ENCODE peak calls at places on chromosomes 7 and 10, in nine cellular contexts. X, G, N, S, H, V, U, L and R are unnamed samples.

GRCh38 chr7:148242271-148242801 is 348.2 kb upstream of the C7orf33 start:
- DNase-seq in X (peak), G (peak), N (peak), S (peak), H (peak), V (peak), U (peak), L (peak), R (peak)

GRCh38 chr10:76581685-76582084 is 1055.9 kb downstream of the KCNMA1 start:
- DNase-seq in X (no peak), G (peak), N (no peak), S (no peak), H (no peak), V (peak), U (no peak), L (no peak), R (no peak)

GRCh38 chr7:48280100-48280499 is 108.8 kb downstream of the ABCA13 start:
- DNase-seq in X (no peak), G (peak), N (no peak), S (peak), H (peak), V (no peak), U (peak), L (no peak), R (no peak)

GRCh38 chr7:16929146-16929762 is 47.5 kb upstream of the AGR3 start:
- DNase-seq in X (peak), G (no peak), N (no peak), S (no peak), H (no peak), V (no peak), U (no peak), L (peak), R (no peak)

GRCh38 chr10:83075395-83076072 is 1063.8 kb upstream of the GHITM start:
- DNase-seq in X (no peak), G (no peak), N (no peak), S (no peak), H (no peak), V (peak), U (peak), L (no peak), R (no peak)

GRCh38 chr7:4043988-4044387 is 638.1 kb upstream of the FOXK1 start:
- DNase-seq in X (no peak), G (no peak), N (no peak), S (no peak), H (no peak), V (no peak), U (no peak), L (no peak), R (no peak)

GRCh38 chr7:142557971-142558582 is 191.2 kb upstream of the PRSS1 start:
- DNase-seq in X (peak), G (peak), N (peak), S (peak), H (peak), V (peak), U (peak), L (peak), R (no peak)

GRCh38 chr7:30274641-30275040 is 9.8 kb upstream of the ZNRF2 start:
- DNase-seq in X (no peak), G (no peak), N (no peak), S (no peak), H (no peak), V (no peak), U (no peak), L (no peak), R (no peak)

GRCh38 chr10:80684217-80684616 is 146.5 kb downstream of the SH2D4B start:
- DNase-seq in X (peak), G (no peak), N (no peak), S (peak), H (no peak), V (no peak), U (no peak), L (peak), R (no peak)

GRCh38 chr10:22002531-22003110 is 909 bp downstream of the DNAJC1 start:
- DNase-seq in X (peak), G (peak), N (no peak), S (peak), H (peak), V (no peak), U (peak), L (peak), R (no peak)

GRCh38 chr10:47325303-47326291 is 3.3 kb downstream of the GDF2 start:
- DNase-seq in X (no peak), G (no peak), N (no peak), S (no peak), H (no peak), V (no peak), U (no peak), L (no peak), R (no peak)

GRCh38 chr7:72235351-72235750 is 176.8 kb downstream of the CALN1 start:
- DNase-seq in X (no peak), G (no peak), N (no peak), S (no peak), H (no peak), V (no peak), U (no peak), L (no peak), R (no peak)

GRCh38 chr10:1284076-1284475 is 227.9 kb downstream of the WDR37 start:
- DNase-seq in X (no peak), G (no peak), N (no peak), S (no peak), H (no peak), V (no peak), U (no peak), L (no peak), R (no peak)

GRCh38 chr10:43160919-43161251 is 22.6 kb downstream of the CSGALNACT2 start:
- DNase-seq in X (no peak), G (no peak), N (no peak), S (no peak), H (no peak), V (no peak), U (no peak), L (no peak), R (no peak)

GRCh38 chr7:123622660-123623386 is 21.2 kb downstream of the ASB15 start:
- DNase-seq in X (no peak), G (peak), N (no peak), S (no peak), H (no peak), V (peak), U (no peak), L (no peak), R (no peak)

GRCh38 chr10:111076682-111077661 is at the start of gene ADRA2A:
- DNase-seq in X (peak), G (peak), N (peak), S (no peak), H (peak), V (peak), U (peak), L (peak), R (no peak)

GRCh38 chr10:50993817-50994251 is 80.5 kb upstream of the PRKG1 start:
- DNase-seq in X (no peak), G (peak), N (no peak), S (peak), H (peak), V (no peak), U (no peak), L (no peak), R (no peak)

GRCh38 chr7:74092321-74092963 is 8.8 kb downstream of the LIMK1 start:
- DNase-seq in X (no peak), G (no peak), N (peak), S (no peak), H (no peak), V (no peak), U (no peak), L (no peak), R (no peak)

GRCh38 chr7:82507365-82507975 is 63.9 kb upstream of the CACNA2D1 start:
- DNase-seq in X (no peak), G (no peak), N (no peak), S (no peak), H (peak), V (no peak), U (no peak), L (no peak), R (no peak)

GRCh38 chr7:150621376-150621775 is 10.8 kb downstream of the GIMAP6 start:
- DNase-seq in X (no peak), G (no peak), N (no peak), S (no peak), H (no peak), V (no peak), U (no peak), L (no peak), R (no peak)

GRCh38 chr7:74482629-74483401 is 29.1 kb downstream of the GTF2IRD1 start:
- DNase-seq in X (peak), G (peak), N (no peak), S (peak), H (peak), V (no peak), U (peak), L (no peak), R (peak)

GRCh38 chr10:110387983-110388681 is 83.4 kb upstream of the SMNDC1 start:
- DNase-seq in X (no peak), G (no peak), N (no peak), S (peak), H (no peak), V (no peak), U (no peak), L (no peak), R (no peak)

GRCh38 chr7:55552320-55553086 is 19.8 kb downstream of the VOPP1 start:
- DNase-seq in X (no peak), G (no peak), N (no peak), S (no peak), H (no peak), V (no peak), U (peak), L (no peak), R (no peak)

GRCh38 chr10:31836569-31837406 is 91.8 kb downstream of the ARHGAP12 start:
- DNase-seq in X (peak), G (peak), N (no peak), S (peak), H (peak), V (no peak), U (peak), L (peak), R (no peak)

GRCh38 chr10:62234284-62234605 is 34.4 kb downstream of the RTKN2 start:
- DNase-seq in X (no peak), G (no peak), N (no peak), S (no peak), H (no peak), V (no peak), U (no peak), L (no peak), R (no peak)

GRCh38 chr7:151607464-151607867 is 87.8 kb upstream of the RHEB start:
- DNase-seq in X (peak), G (no peak), N (no peak), S (no peak), H (no peak), V (no peak), U (no peak), L (no peak), R (no peak)

GRCh38 chr7:20958474-20958873 is 171.8 kb upstream of the SP8 start:
- DNase-seq in X (no peak), G (no peak), N (no peak), S (no peak), H (no peak), V (no peak), U (no peak), L (no peak), R (no peak)

GRCh38 chr7:39527951-39528350 is 38.3 kb upstream of the YAE1 start:
- DNase-seq in X (no peak), G (no peak), N (no peak), S (no peak), H (no peak), V (no peak), U (no peak), L (no peak), R (no peak)

GRCh38 chr7:157009170-157009777 is 1.2 kb downstream of the MNX1 start:
- DNase-seq in X (no peak), G (no peak), N (no peak), S (no peak), H (no peak), V (peak), U (no peak), L (peak), R (no peak)

GRCh38 chr10:93386496-93387369 is 95.4 kb downstream of the MYOF start:
- DNase-seq in X (peak), G (peak), N (no peak), S (peak), H (peak), V (no peak), U (peak), L (peak), R (no peak)

GRCh38 chr10:44572146-44572545 is 187.2 kb upstream of the CXCL12 start:
- DNase-seq in X (no peak), G (no peak), N (no peak), S (no peak), H (no peak), V (no peak), U (no peak), L (no peak), R (no peak)

GRCh38 chr7:24504871-24505270 is 68.4 kb upstream of the PALS2 start:
- DNase-seq in X (no peak), G (no peak), N (no peak), S (no peak), H (no peak), V (no peak), U (no peak), L (no peak), R (no peak)

GRCh38 chr7:73768661-73769480 is 1.2 kb downstream of the CLDN3 start:
- DNase-seq in X (no peak), G (no peak), N (no peak), S (no peak), H (peak), V (peak), U (no peak), L (no peak), R (no peak)

GRCh38 chr10:111999205-111999914 is 184.2 kb downstream of the GPAM start:
- DNase-seq in X (no peak), G (no peak), N (no peak), S (no peak), H (no peak), V (no peak), U (no peak), L (no peak), R (no peak)

GRCh38 chr7:18345641-18346234 is 149.8 kb upstream of the HDAC9 start:
- DNase-seq in X (peak), G (peak), N (peak), S (peak), H (peak), V (peak), U (peak), L (peak), R (no peak)